ENCODE peak calls at places on chromosomes 13 and 19, in four cellular contexts. W, R, C and F are unnamed samples.

GRCh38 chr13:24226762-24227161 is 66.2 kb downstream of the SPATA13 start:
- DNase-seq in W (no peak), R (no peak), C (no peak), F (no peak)

GRCh38 chr13:57424379-57424778 is 207.2 kb upstream of the PCDH17 start:
- DNase-seq in W (no peak), R (no peak), C (no peak), F (no peak)

GRCh38 chr13:51122868-51123267 is 11.8 kb upstream of the C13orf42 start:
- DNase-seq in W (no peak), R (no peak), C (no peak), F (no peak)

GRCh38 chr19:54152267-54152666 is 7.3 kb downstream of the LENG1 start:
- DNase-seq in W (no peak), R (no peak), C (no peak), F (no peak)

GRCh38 chr13:22074403-22074802 is 403.5 kb downstream of the FGF9 start:
- DNase-seq in W (no peak), R (no peak), C (no peak), F (no peak)

GRCh38 chr19:30479657-30480056 is 107.5 kb downstream of the ZNF536 start:
- DNase-seq in W (no peak), R (no peak), C (no peak), F (no peak)

GRCh38 chr13:30376426-30377311 is 45.6 kb upstream of the UBE2L5 start:
- DNase-seq in W (no peak), R (peak), C (no peak), F (no peak)

GRCh38 chr13:113157929-113158747 is at the start of gene PROZ:
- DNase-seq in W (no peak), R (no peak), C (no peak), F (no peak)

GRCh38 chr19:2230029-2230531 is 6.0 kb downstream of the PLEKHJ1 start:
- DNase-seq in W (no peak), R (no peak), C (no peak), F (no peak)

GRCh38 chr19:49863935-49864320 is 3.4 kb downstream of the PNKP start:
- DNase-seq in W (no peak), R (no peak), C (no peak), F (no peak)

GRCh38 chr19:10096615-10096963 is 5.9 kb downstream of the ANGPTL6 start:
- DNase-seq in W (no peak), R (no peak), C (no peak), F (no peak)

GRCh38 chr19:32676186-32676894 is 692 bp downstream of the RGS9BP start:
- DNase-seq in W (no peak), R (no peak), C (no peak), F (no peak)

GRCh38 chr19:50658438-50659317 is 9.4 kb downstream of the C19orf81 start:
- DNase-seq in W (peak), R (peak), C (no peak), F (peak)

GRCh38 chr19:33241530-33242101 is 16.0 kb upstream of the SLC7A10 start:
- DNase-seq in W (peak), R (no peak), C (no peak), F (no peak)

GRCh38 chr13:102960959-102961358 is 105.3 kb downstream of the SLC10A2 start:
- DNase-seq in W (no peak), R (no peak), C (no peak), F (no peak)

GRCh38 chr13:109844396-109844795 is 58.0 kb upstream of the IRS2 start:
- DNase-seq in W (peak), R (no peak), C (no peak), F (no peak)

GRCh38 chr19:1384085-1384462 is 367 bp downstream of the NDUFS7 start:
- DNase-seq in W (no peak), R (no peak), C (no peak), F (no peak)

GRCh38 chr19:1567116-1567847 is 843 bp downstream of the MEX3D start:
- DNase-seq in W (no peak), R (no peak), C (no peak), F (no peak)

GRCh38 chr13:37755349-37755748 is 114.2 kb downstream of the TRPC4 start:
- DNase-seq in W (no peak), R (no peak), C (no peak), F (no peak)

GRCh38 chr13:36438594-36439483 is 6.5 kb downstream of the CCNA1 start:
- DNase-seq in W (no peak), R (no peak), C (no peak), F (no peak)

GRCh38 chr13:85698236-85698635 is 101.0 kb downstream of the SLITRK6 start:
- DNase-seq in W (no peak), R (no peak), C (no peak), F (no peak)

GRCh38 chr13:34459856-34460255 is 482.2 kb upstream of the NBEA start:
- DNase-seq in W (peak), R (no peak), C (no peak), F (no peak)

GRCh38 chr13:68078457-68078856 is 848.3 kb upstream of the PCDH9 start:
- DNase-seq in W (no peak), R (no peak), C (no peak), F (no peak)

GRCh38 chr13:77196052-77196618 is 130.8 kb downstream of the MYCBP2 start:
- DNase-seq in W (no peak), R (no peak), C (no peak), F (no peak)

GRCh38 chr13:103810026-103810425 is 743.8 kb upstream of the SLC10A2 start:
- DNase-seq in W (no peak), R (no peak), C (no peak), F (no peak)

GRCh38 chr19:16068696-16069259 is 7.5 kb upstream of the TPM4 start:
- DNase-seq in W (no peak), R (no peak), C (no peak), F (no peak)

GRCh38 chr19:49555600-49556411 is 24.6 kb downstream of the NOSIP start:
- DNase-seq in W (peak), R (peak), C (no peak), F (peak)

GRCh38 chr19:44748426-44749254 is at the start of gene BCL3:
- DNase-seq in W (no peak), R (peak), C (peak), F (peak)

GRCh38 chr13:97695684-97696083 is 257.8 kb upstream of the IPO5 start:
- DNase-seq in W (no peak), R (no peak), C (no peak), F (no peak)

GRCh38 chr13:52845766-52846566 is 2.5 kb downstream of the PCDH8 start:
- DNase-seq in W (no peak), R (no peak), C (no peak), F (no peak)

GRCh38 chr19:35138305-35138799 is 272 bp upstream of the FXYD1 start:
- DNase-seq in W (no peak), R (no peak), C (no peak), F (peak)

GRCh38 chr13:105979586-105979985 is 555.9 kb downstream of the EFNB2 start:
- DNase-seq in W (peak), R (no peak), C (no peak), F (no peak)

GRCh38 chr13:98918771-98919170 is 59.1 kb downstream of the DOCK9 start:
- DNase-seq in W (no peak), R (no peak), C (no peak), F (no peak)

GRCh38 chr13:31515427-31515826 is 223.9 kb upstream of the RXFP2 start:
- DNase-seq in W (no peak), R (no peak), C (no peak), F (no peak)

GRCh38 chr13:108700421-108701170 is 71.2 kb downstream of the MYO16 start:
- DNase-seq in W (peak), R (no peak), C (peak), F (no peak)